ENCODE peak calls at places on chromosomes 16 and 17, in nine cellular contexts. M, B, X, C, Z, Q, A, W and Y are unnamed samples. For H3K4me1 and H3K9me3, the result is how much of the 10 kb centered on the place peaks cover.

GRCh38 chr17:6755731-6756184 is at the start of gene XAF1:
- DNase-seq in Q (no peak), X (no peak), B (peak), Z (peak), A (no peak), M (peak), C (peak), W (no peak), Y (no peak)

GRCh38 chr16:51085271-51085670 is 65.8 kb downstream of the SALL1 start:
- DNase-seq in M (no peak), Z (no peak), C (no peak), B (no peak), X (no peak), A (no peak), W (no peak), Q (no peak), Y (no peak)

GRCh38 chr16:63806794-63807506 is 1314.9 kb downstream of the CDH11 start:
- DNase-seq in W (no peak), C (no peak), X (no peak), Q (peak), M (no peak), B (no peak), Z (no peak), A (no peak), Y (no peak)

GRCh38 chr16:4371481-4372314 is at the start of gene VASN:
- DNase-seq in Q (peak), C (peak), M (peak), A (peak), W (peak), Z (peak), B (peak), X (no peak), Y (peak)

GRCh38 chr17:44002141-44002848 is 2.1 kb upstream of the NAGS start:
- DNase-seq in A (peak), C (no peak), X (no peak), Z (no peak), M (no peak), W (no peak), B (no peak), Q (peak), Y (no peak)

GRCh38 chr16:82638095-82638798 is 11.5 kb downstream of the CDH13 start:
- DNase-seq in A (no peak), B (no peak), M (peak), Z (no peak), C (no peak), W (no peak), Q (peak), X (no peak), Y (no peak)

GRCh38 chr17:2084129-2084765 is 29.3 kb downstream of the HIC1 start:
- DNase-seq in C (no peak), M (peak), Z (peak), Q (peak), X (no peak), W (no peak), B (no peak), A (no peak), Y (no peak)

GRCh38 chr17:48596000-48596734 is 2.6 kb upstream of the HOXB5 start:
- DNase-seq in M (no peak), Q (no peak), A (no peak), C (no peak), X (no peak), Z (no peak), W (no peak), B (no peak), Y (no peak)

GRCh38 chr16:72399811-72400210 is 227.9 kb upstream of the PMFBP1 start:
- DNase-seq in W (no peak), B (no peak), A (no peak), X (no peak), C (no peak), Q (no peak), Z (no peak), M (no peak), Y (no peak)

DNA sequence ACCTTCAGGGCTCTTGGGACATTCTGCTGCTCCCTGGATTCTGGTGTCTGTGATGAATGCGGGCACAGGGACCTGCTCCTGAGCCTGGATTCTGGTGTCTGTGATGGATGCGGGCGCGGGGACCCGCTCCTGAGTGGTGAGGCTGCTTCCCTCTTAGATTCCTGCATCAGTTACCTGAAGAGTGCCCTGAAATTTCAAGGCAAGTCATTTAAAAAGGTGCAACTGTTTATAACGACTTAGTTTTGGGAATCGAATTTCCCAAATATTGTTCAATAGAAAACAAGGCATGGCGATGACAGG is 7.0 kb downstream of the TMEM204 start:
- DNase-seq in X (no peak), Q (no peak), M (no peak), B (no peak), Z (no peak), C (no peak), W (no peak), A (no peak), Y (no peak)
- H3K4me1 ChIP-seq in X (under half), Q (under half), M (under half), B (under half), Z (half or more), C (half or more), W (under half), A (under half), Y (under half)

GRCh38 chr17:22266231-22266630 is 573.9 kb downstream of the KCNJ18 start:
- DNase-seq in Z (no peak), A (no peak), M (no peak), W (no peak), Q (no peak), X (no peak), C (no peak), B (no peak), Y (no peak)
- H3K9me3 ChIP-seq in Z (under half), A (under half), M (under half), W (under half), Q (under half), X (under half), C (under half), B (under half), Y (under half)

DNA sequence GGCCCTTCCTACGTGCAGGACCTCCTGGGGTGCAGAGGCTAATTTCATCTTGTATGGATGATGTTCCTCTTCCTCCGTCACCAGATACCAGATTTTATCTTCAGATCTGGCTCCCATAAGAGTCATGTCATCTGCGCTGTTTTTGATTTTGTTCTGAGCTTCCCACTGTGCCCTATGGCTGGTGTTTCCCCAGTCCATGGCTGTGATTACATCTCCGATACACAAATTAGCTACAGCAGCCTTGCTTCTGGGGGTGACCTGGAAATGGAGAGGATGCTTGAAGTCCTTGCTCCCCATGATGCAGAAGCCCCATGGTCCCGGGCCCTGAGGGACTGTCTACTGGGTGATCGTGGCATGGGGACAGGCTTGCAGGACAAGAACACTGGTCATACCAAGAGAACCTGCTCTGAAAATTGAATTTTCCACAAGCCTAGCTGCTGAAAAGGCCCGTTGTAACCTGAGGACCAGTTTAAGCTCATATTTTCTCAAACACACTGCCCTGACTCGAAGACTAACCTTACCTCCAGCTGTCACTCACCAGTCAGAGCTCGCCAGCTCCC is 69.0 kb downstream of the KCNJ12 start:
- DNase-seq in Q (no peak), C (no peak), W (no peak), Z (no peak), A (no peak), B (no peak), M (no peak), X (no peak), Y (no peak)
- H3K4me3 ChIP-seq in Q (no peak), C (no peak), W (no peak), Z (no peak), A (no peak), B (no peak), M (no peak), X (no peak), Y (no peak)

GRCh38 chr17:17751996-17752821 is 71.0 kb downstream of the RAI1 start:
- DNase-seq in Z (peak), A (peak), M (peak), W (peak), Q (peak), C (peak), B (peak), X (peak), Y (peak)
- H3K4me1 ChIP-seq in Z (under half), A (under half), M (under half), W (under half), Q (half or more), C (half or more), B (under half), X (under half), Y (under half)

GRCh38 chr17:74141612-74142011 is 61.9 kb upstream of the RPL38 start:
- DNase-seq in C (no peak), W (no peak), B (no peak), Q (no peak), A (no peak), M (no peak), X (no peak), Z (no peak), Y (no peak)
- H3K9me3 ChIP-seq in C (under half), W (under half), B (under half), Q (under half), A (under half), M (under half), X (under half), Z (under half), Y (under half)

GRCh38 chr17:36812762-36813161 is 124.5 kb upstream of the LHX1 start:
- DNase-seq in Q (no peak), C (no peak), M (no peak), A (no peak), B (no peak), X (no peak), W (peak), Z (no peak), Y (no peak)

GRCh38 chr17:36813957-36814356 is 123.3 kb upstream of the LHX1 start:
- DNase-seq in M (no peak), W (no peak), Q (no peak), C (no peak), B (no peak), A (no peak), Z (no peak), X (no peak), Y (no peak)

GRCh38 chr17:36807496-36808180 is 129.6 kb upstream of the LHX1 start:
- DNase-seq in Z (no peak), B (no peak), W (no peak), Q (no peak), C (no peak), X (no peak), M (no peak), A (no peak), Y (no peak)

GRCh38 chr17:36813357-36813756 is 123.9 kb upstream of the LHX1 start:
- DNase-seq in X (no peak), B (no peak), Q (no peak), Z (no peak), M (no peak), C (no peak), W (no peak), A (no peak), Y (no peak)

GRCh38 chr17:36808181-36808661 is 129.1 kb upstream of the LHX1 start:
- DNase-seq in W (peak), Z (no peak), A (no peak), Q (peak), B (no peak), C (no peak), M (no peak), X (no peak), Y (no peak)
- H3K4me3 ChIP-seq in W (peak), Z (no peak), A (no peak), Q (no peak), B (no peak), C (no peak), M (no peak), X (no peak), Y (no peak)